ENCODE peak calls at places on chromosomes 5 and 9, in seven cellular contexts. H is NCI-H345, A is AG08395, I is substantia nigra, V is NCI-H1436, K is T-helper 9 cell, Y is IMR-90. Z is an unnamed sample.

GRCh38 chr5:58013542-58014258 is 446.2 kb downstream of the PLK2 start:
- DNase-seq in H (no peak), A (peak), I (no peak), V (no peak), K (no peak), Y (no peak), Z (no peak)

GRCh38 chr9:106818034-106818433 is 44.9 kb upstream of the ZNF462 start:
- DNase-seq in H (no peak), A (no peak), I (no peak), V (no peak), K (no peak), Y (no peak), Z (no peak)

GRCh38 chr5:98651715-98652114 is 121.7 kb upstream of the RGMB start:
- DNase-seq in H (no peak), A (no peak), I (no peak), V (no peak), K (no peak), Y (peak), Z (no peak)

GRCh38 chr5:71600783-71601182 is 13.6 kb downstream of the MCCC2 start:
- DNase-seq in H (no peak), A (no peak), I (no peak), V (no peak), K (no peak), Y (no peak), Z (no peak)

GRCh38 chr5:178232124-178232919 is at the start of gene PHYKPL:
- DNase-seq in H (peak), A (peak), I (peak), V (no peak), K (peak), Y (peak), Z (no peak)

GRCh38 chr9:70935856-70936255 is 185.6 kb downstream of the TRPM3 start:
- DNase-seq in H (no peak), A (peak), I (no peak), V (no peak), K (no peak), Y (no peak), Z (no peak)

GRCh38 chr9:112046181-112046580 is 128.9 kb downstream of the SUSD1 start:
- DNase-seq in H (no peak), A (peak), I (no peak), V (no peak), K (no peak), Y (peak), Z (no peak)

GRCh38 chr9:129336130-129336528 is 158.1 kb upstream of the IER5L start:
- DNase-seq in H (no peak), A (no peak), I (no peak), V (no peak), K (no peak), Y (peak), Z (no peak)

GRCh38 chr5:79685621-79686020 is 4.0 kb upstream of the CMYA5 start:
- DNase-seq in H (no peak), A (no peak), I (no peak), V (no peak), K (no peak), Y (peak), Z (no peak)

GRCh38 chr5:60295423-60295822 is 401.9 kb upstream of the PDE4D start:
- DNase-seq in H (peak), A (peak), I (peak), V (no peak), K (no peak), Y (peak), Z (no peak)

GRCh38 chr5:36569456-36569855 is 37.0 kb upstream of the SLC1A3 start:
- DNase-seq in H (no peak), A (peak), I (no peak), V (no peak), K (no peak), Y (no peak), Z (no peak)

GRCh38 chr9:87606921-87607521 is 109.4 kb downstream of the DAPK1 start:
- DNase-seq in H (no peak), A (peak), I (no peak), V (no peak), K (no peak), Y (peak), Z (no peak)

GRCh38 chr9:78031271-78031825 is at the start of gene GNAQ:
- DNase-seq in H (peak), A (peak), I (peak), V (peak), K (no peak), Y (peak), Z (no peak)

GRCh38 chr9:134396825-134397224 is 70.6 kb downstream of the RXRA start:
- DNase-seq in H (no peak), A (no peak), I (no peak), V (no peak), K (peak), Y (no peak), Z (no peak)

Z was measured in keratinocyte.